ENCODE peak calls at places on chromosome 10, in six cellular contexts. E is body of pancreas, S is DND-41, H is PC-9, P is breast epithelium, I is ascending aorta. R is an unnamed sample. For H3K36me3 and H3K4me1, the result is how much of the 10 kb centered on the place peaks cover.

GRCh38 chr10:49661291-49661856 is 18.1 kb upstream of the C10orf53 start:
- DNase-seq in E (no peak), S (no peak), H (no peak), P (no peak), I (no peak), R (no peak)

GRCh38 chr10:119406888-119407777 is 135.4 kb downstream of the RGS10 start:
- DNase-seq in E (no peak), S (no peak), H (no peak), P (no peak), I (no peak), R (no peak)

GRCh38 chr10:44926771-44927751 is 15.9 kb downstream of the TMEM72 start:
- DNase-seq in E (no peak), S (no peak), H (no peak), P (no peak), I (no peak), R (no peak)

GRCh38 chr10:70715853-70716795 is 43.8 kb downstream of the ADAMTS14 start:
- DNase-seq in E (no peak), S (no peak), H (peak), P (no peak), I (no peak), R (no peak)

GRCh38 chr10:74118794-74119193 is 31.8 kb downstream of the AP3M1 start:
- DNase-seq in E (no peak), S (no peak), H (peak), P (no peak), I (no peak), R (no peak)

GRCh38 chr10:131816157-131816775 is 84.5 kb upstream of the PPP2R2D start:
- DNase-seq in E (no peak), S (no peak), H (no peak), P (no peak), I (no peak), R (no peak)

GRCh38 chr10:5089869-5090268 is 4.3 kb upstream of the AKR1C3 start:
- DNase-seq in E (no peak), S (peak), H (no peak), P (no peak), I (no peak), R (no peak)

GRCh38 chr10:48232717-48233447 is 41.6 kb downstream of the FRMPD2 start:
- DNase-seq in E (no peak), S (no peak), H (no peak), P (no peak), I (no peak), R (no peak)

GRCh38 chr10:691216-691615 is 1.7 kb upstream of the DIP2C start:
- DNase-seq in E (no peak), S (no peak), H (no peak), P (no peak), I (no peak), R (no peak)

GRCh38 chr10:19658131-19658530 is 158.1 kb upstream of the PLXDC2 start:
- DNase-seq in E (no peak), S (no peak), H (no peak), P (no peak), I (no peak), R (no peak)

GRCh38 chr10:30550967-30551815 is 78.4 kb downstream of the LYZL2 start:
- DNase-seq in E (no peak), S (peak), H (no peak), P (no peak), I (no peak), R (no peak)

GRCh38 chr10:70144372-70145110 is 2.0 kb downstream of the TYSND1 start:
- DNase-seq in E (no peak), S (no peak), H (no peak), P (no peak), I (no peak), R (no peak)

GRCh38 chr10:107341281-107341680 is 176.8 kb upstream of the SORCS1 start:
- DNase-seq in E (no peak), S (no peak), H (no peak), P (no peak), I (no peak), R (no peak)

GRCh38 chr10:133123050-133123745 is 35.5 kb downstream of the ADGRA1 start:
- DNase-seq in E (no peak), S (no peak), H (no peak), P (no peak), I (no peak), R (no peak)

GRCh38 chr10:99689461-99689860 is 30.2 kb downstream of the ENTPD7 start:
- DNase-seq in E (no peak), S (no peak), H (no peak), P (no peak), I (no peak), R (no peak)

GRCh38 chr10:25974897-25975459 is 40.9 kb downstream of the MYO3A start:
- DNase-seq in E (no peak), S (no peak), H (no peak), P (no peak), I (no peak), R (no peak)

GRCh38 chr10:127069436-127069835 is 127.0 kb downstream of the INSYN2A start:
- DNase-seq in E (no peak), S (no peak), H (no peak), P (no peak), I (no peak), R (no peak)

GRCh38 chr10:126090911-126091728 is 194.8 kb downstream of the FANK1 start:
- DNase-seq in E (no peak), S (no peak), H (peak), P (no peak), I (no peak), R (no peak)

GRCh38 chr10:15661574-15661973 is 58.1 kb downstream of the ITGA8 start:
- DNase-seq in E (no peak), S (no peak), H (no peak), P (no peak), I (no peak), R (no peak)

GRCh38 chr10:124744047-124744687 is at the start of gene FAM53B:
- DNase-seq in E (peak), S (peak), H (peak), P (peak), I (no peak), R (peak)

GRCh38 chr10:16816142-16816541 is 1.1 kb downstream of the RSU1 start:
- DNase-seq in E (peak), S (no peak), H (no peak), P (no peak), I (no peak), R (no peak)

GRCh38 chr10:96578633-96579032 is 8.2 kb downstream of the TM9SF3 start:
- DNase-seq in E (peak), S (no peak), H (no peak), P (no peak), I (no peak), R (no peak)

GRCh38 chr10:66746246-66746645 is 179.6 kb upstream of the LRRTM3 start:
- DNase-seq in E (no peak), S (no peak), H (no peak), P (no peak), I (no peak), R (no peak)

GRCh38 chr10:23826399-23826798 is 382.5 kb upstream of the KIAA1217 start:
- DNase-seq in E (peak), S (peak), H (peak), P (no peak), I (no peak), R (no peak)

GRCh38 chr10:102809753-102810152 is 27.5 kb downstream of the CYP17A1 start:
- DNase-seq in E (no peak), S (no peak), H (no peak), P (no peak), I (no peak), R (no peak)

GRCh38 chr10:25294032-25294926 is 119.5 kb downstream of the GPR158 start:
- DNase-seq in E (no peak), S (no peak), H (peak), P (no peak), I (no peak), R (no peak)

GRCh38 chr10:25682203-25682950 is 251.7 kb upstream of the MYO3A start:
- DNase-seq in E (no peak), S (no peak), H (no peak), P (no peak), I (no peak), R (no peak)

GRCh38 chr10:14560274-14560673 is 214.4 kb downstream of the FAM107B start:
- DNase-seq in E (no peak), S (no peak), H (peak), P (no peak), I (no peak), R (peak)

GRCh38 chr10:14543048-14543903 is 212.6 kb upstream of the FRMD4A start:
- DNase-seq in E (no peak), S (peak), H (no peak), P (no peak), I (no peak), R (no peak)

GRCh38 chr10:90642650-90643049 is 215.2 kb downstream of the HTR7 start:
- DNase-seq in E (no peak), S (no peak), H (no peak), P (no peak), I (no peak), R (no peak)

GRCh38 chr10:45373783-45374450 is at the start of gene ALOX5:
- DNase-seq in E (peak), S (no peak), H (peak), P (peak), I (no peak), R (peak)

GRCh38 chr10:58807631-58808024 is 295.0 kb downstream of the BICC1 start:
- DNase-seq in E (no peak), S (no peak), H (no peak), P (no peak), I (no peak), R (no peak)

GRCh38 chr10:86042161-86042560 is 324.4 kb downstream of the GRID1 start:
- DNase-seq in E (no peak), S (no peak), H (no peak), P (no peak), I (no peak), R (no peak)

GRCh38 chr10:3563298-3563697 is 221.7 kb downstream of the KLF6 start:
- DNase-seq in E (no peak), S (no peak), H (no peak), P (no peak), I (no peak), R (no peak)

GRCh38 chr10:98420786-98421185 is 5.8 kb upstream of the PYROXD2 start:
- DNase-seq in E (no peak), S (no peak), H (no peak), P (no peak), I (no peak), R (no peak)
- H3K36me3 ChIP-seq in E (under half), S (under half), H (under half), P (under half), I (under half), R (half or more)

GRCh38 chr10:27041196-27041595 is 59.1 kb downstream of the ANKRD26 start:
- DNase-seq in E (no peak), S (no peak), H (no peak), P (no peak), I (no peak), R (no peak)
- H3K4me1 ChIP-seq in E (under half), S (under half), H (under half), P (under half), I (under half), R (under half)

GRCh38 chr10:63197304-63198092 is 64.4 kb downstream of the NRBF2 start:
- DNase-seq in E (no peak), S (no peak), H (no peak), P (no peak), I (no peak), R (no peak)
- H3K36me3 ChIP-seq in E (under half), S (half or more), H (under half), P (under half), I (under half), R (under half)

DNA sequence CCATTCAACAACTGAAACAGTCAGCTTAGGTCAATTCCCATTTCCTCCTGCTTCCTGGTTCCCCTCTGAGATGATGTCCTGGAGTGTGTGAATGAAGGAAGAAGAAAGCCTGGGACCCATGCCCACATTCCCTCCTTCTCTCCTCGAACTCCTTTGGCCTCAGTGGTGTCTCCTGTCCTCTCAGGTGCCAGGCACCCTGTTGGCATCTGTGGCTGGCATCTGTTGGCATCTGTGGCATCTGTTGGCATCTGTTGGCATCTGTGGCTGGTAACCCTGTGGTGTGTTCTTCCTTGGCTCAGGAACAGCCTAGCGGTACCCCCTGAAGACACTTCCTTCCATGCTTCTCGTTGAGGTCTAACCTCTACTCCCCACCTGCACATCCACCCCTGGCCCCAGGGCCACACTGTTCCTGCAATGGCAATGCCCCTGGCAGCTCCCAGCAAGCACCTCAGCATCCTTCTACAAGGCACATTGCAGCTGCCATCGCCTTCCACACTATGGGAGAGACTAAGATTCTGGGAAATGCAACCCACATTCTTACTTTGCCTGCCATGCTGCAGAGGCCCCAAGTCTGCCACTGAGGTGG is 114.4 kb upstream of the NEBL start:
- DNase-seq in E (no peak), S (no peak), H (no peak), P (no peak), I (no peak), R (no peak)
- H3K4me1 ChIP-seq in E (under half), S (under half), H (under half), P (under half), I (under half), R (under half)

GRCh38 chr10:121956111-121957061 is 18.6 kb downstream of the NSMCE4A start:
- DNase-seq in E (no peak), S (no peak), H (no peak), P (no peak), I (no peak), R (no peak)
- H3K36me3 ChIP-seq in E (under half), S (under half), H (under half), P (under half), I (under half), R (under half)

GRCh38 chr10:60964257-60965235 is 20.6 kb upstream of the RHOBTB1 start:
- DNase-seq in E (peak), S (peak), H (peak), P (peak), I (no peak), R (peak)
- H3K4me1 ChIP-seq in E (under half), S (under half), H (under half), P (under half), I (under half), R (under half)

GRCh38 chr10:79314761-79315601 is 32.3 kb upstream of the PPIF start:
- DNase-seq in E (no peak), S (no peak), H (peak), P (peak), I (no peak), R (no peak)
- H3K36me3 ChIP-seq in E (under half), S (under half), H (under half), P (under half), I (under half), R (under half)

DNA sequence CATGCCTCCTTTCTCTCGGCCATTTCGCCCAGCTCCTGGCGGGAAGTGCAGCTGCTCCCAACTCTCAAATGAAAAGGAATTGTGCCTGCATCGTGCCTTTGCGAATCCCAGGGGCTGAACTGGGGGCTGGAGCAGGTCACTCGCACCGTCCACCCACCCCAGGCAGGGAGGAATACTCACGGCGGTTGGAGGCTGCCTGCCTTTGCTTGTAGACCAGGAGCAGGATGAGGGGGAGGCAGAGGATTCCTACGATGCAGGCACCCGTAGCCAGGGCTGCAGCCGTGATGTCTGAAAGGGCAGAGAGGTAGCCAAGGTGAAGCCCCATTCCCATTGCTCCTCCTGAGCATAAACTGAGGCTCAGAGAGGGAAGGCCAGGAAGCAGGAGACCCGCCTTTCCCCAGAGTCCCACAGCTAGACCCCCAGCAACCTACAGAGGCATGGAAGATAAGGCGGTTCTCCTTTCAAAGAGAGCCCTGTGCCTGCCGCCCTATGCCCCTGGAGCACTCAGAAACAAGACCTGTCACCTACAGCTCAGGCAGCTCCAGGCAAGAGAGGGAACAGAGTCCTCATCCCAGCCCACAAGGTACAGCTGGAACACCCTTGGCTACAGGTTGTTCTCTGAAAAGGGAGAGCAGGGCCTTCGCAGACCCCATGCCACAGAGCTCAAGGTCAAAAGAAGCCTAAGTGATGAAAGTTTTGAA is 18.0 kb downstream of the VSIR start:
- DNase-seq in E (no peak), S (no peak), H (no peak), P (no peak), I (no peak), R (no peak)
- H3K4me1 ChIP-seq in E (under half), S (half or more), H (under half), P (under half), I (under half), R (half or more)

DNA sequence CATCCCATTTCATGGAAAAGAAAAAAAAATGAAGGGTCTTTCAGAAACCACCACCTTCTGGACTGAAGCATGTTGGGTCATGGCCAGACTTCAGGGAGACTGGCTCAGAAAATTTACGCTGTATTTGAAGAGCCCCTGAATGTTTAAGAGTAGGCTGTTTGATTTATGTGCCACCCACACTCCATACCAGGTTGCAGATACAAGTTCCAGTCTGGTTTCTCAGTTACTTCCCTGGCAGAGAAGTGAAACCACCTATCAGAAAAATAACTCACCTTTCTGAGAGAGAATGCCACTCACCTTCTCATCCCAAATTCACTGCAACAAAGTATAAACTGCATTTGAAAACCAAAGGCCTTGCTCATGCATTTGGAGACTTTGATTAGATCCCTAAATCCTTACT is 13.1 kb upstream of the ADD3 start:
- DNase-seq in E (no peak), S (no peak), H (no peak), P (no peak), I (no peak), R (no peak)
- H3K36me3 ChIP-seq in E (under half), S (under half), H (under half), P (under half), I (under half), R (under half)

GRCh38 chr10:11229893-11230292 is 212.2 kb downstream of the CELF2 start:
- DNase-seq in E (no peak), S (no peak), H (no peak), P (no peak), I (no peak), R (no peak)

GRCh38 chr10:11231285-11231684 is 213.6 kb downstream of the CELF2 start:
- DNase-seq in E (no peak), S (no peak), H (no peak), P (no peak), I (no peak), R (no peak)

GRCh38 chr10:11227103-11227502 is 209.4 kb downstream of the CELF2 start:
- DNase-seq in E (no peak), S (no peak), H (no peak), P (no peak), I (no peak), R (no peak)

GRCh38 chr10:11232222-11232961 is 214.7 kb downstream of the CELF2 start:
- DNase-seq in E (no peak), S (no peak), H (no peak), P (no peak), I (no peak), R (no peak)

GRCh38 chr10:11230706-11231105 is 213.0 kb downstream of the CELF2 start:
- DNase-seq in E (no peak), S (no peak), H (no peak), P (no peak), I (no peak), R (no peak)
- H3K4me1 ChIP-seq in E (under half), S (under half), H (under half), P (under half), I (under half), R (half or more)

R was measured in effector memory CD4-positive, alpha-beta T cell.